ENCODE peak calls at places on chromosome 17, in five cellular contexts. Y is H9, C is GM12892, W is heart right ventricle, K is RCC 7860. B is an unnamed sample.

GRCh38 chr17:59763861-59764260 is 56.4 kb downstream of the VMP1 start:
- DNase-seq in Y (no peak), C (no peak), W (no peak), K (peak; percentile 74), B (peak; percentile 74)

GRCh38 chr17:17191346-17191792 is 14.8 kb downstream of the PLD6 start:
- DNase-seq in Y (no peak), C (no peak), W (peak; percentile 62), K (no peak), B (no peak)

GRCh38 chr17:50474523-50474922 is 4.1 kb upstream of the RSAD1 start:
- DNase-seq in Y (no peak), C (no peak), W (no peak), K (no peak), B (no peak)

GRCh38 chr17:50558955-50559614 is 1.4 kb upstream of the CACNA1G start:
- DNase-seq in Y (peak; percentile 88), C (no peak), W (no peak), K (no peak), B (no peak)

GRCh38 chr17:28896884-28897768 is at the start of gene FLOT2:
- DNase-seq in Y (peak; percentile 77), C (no peak), W (peak; percentile 47), K (no peak), B (peak; percentile 64)

GRCh38 chr17:41799366-41799765 is 12.4 kb downstream of the P3H4 start:
- DNase-seq in Y (peak; percentile 60), C (no peak), W (no peak), K (no peak), B (no peak)

GRCh38 chr17:64213995-64214507 is 49.0 kb downstream of the TEX2 start:
- DNase-seq in Y (no peak), C (no peak), W (no peak), K (peak; percentile 59), B (no peak)

GRCh38 chr17:63431939-63432804 is 13.9 kb downstream of the CYB561 start:
- DNase-seq in Y (no peak), C (no peak), W (no peak), K (no peak), B (no peak)

GRCh38 chr17:13646411-13646810 is 44.7 kb upstream of the HS3ST3A1 start:
- DNase-seq in Y (no peak), C (no peak), W (no peak), K (peak; percentile 19), B (no peak)

GRCh38 chr17:17415006-17415405 is 61.8 kb upstream of the MED9 start:
- DNase-seq in Y (no peak), C (no peak), W (no peak), K (no peak), B (no peak)

GRCh38 chr17:8647202-8647601 is 16.7 kb upstream of the MYH10 start:
- DNase-seq in Y (no peak), C (no peak), W (no peak), K (no peak), B (no peak)

GRCh38 chr17:3838206-3838605 is 7.8 kb downstream of the NCBP3 start:
- DNase-seq in Y (no peak), C (no peak), W (no peak), K (no peak), B (no peak)

GRCh38 chr17:77795685-77796084 is 162.8 kb upstream of the TNRC6C start:
- DNase-seq in Y (no peak), C (no peak), W (no peak), K (no peak), B (no peak)

GRCh38 chr17:80793851-80794267 is 197.8 kb upstream of the CHMP6 start:
- DNase-seq in Y (no peak), C (no peak), W (no peak), K (no peak), B (no peak)

GRCh38 chr17:77821114-77821513 is 137.4 kb upstream of the TNRC6C start:
- DNase-seq in Y (peak; percentile 74), C (no peak), W (peak; percentile 37), K (no peak), B (no peak)

GRCh38 chr17:11935734-11936406 is 61.4 kb downstream of the ZNF18 start:
- DNase-seq in Y (peak; percentile 78), C (no peak), W (peak; percentile 51), K (peak; percentile 23), B (no peak)

GRCh38 chr17:19747829-19748806 is at the start of gene ALDH3A1:
- DNase-seq in Y (no peak), C (no peak), W (no peak), K (no peak), B (no peak)

GRCh38 chr17:57518587-57519118 is 226.4 kb downstream of the CCDC182 start:
- DNase-seq in Y (no peak), C (no peak), W (peak; percentile 59), K (no peak), B (no peak)

GRCh38 chr17:13002761-13003453 is 14.9 kb downstream of the ELAC2 start:
- DNase-seq in Y (peak; percentile 78), C (no peak), W (peak; percentile 81), K (peak; percentile 16), B (no peak)

GRCh38 chr17:39027037-39027436 is 59.8 kb upstream of the FBXO47 start:
- DNase-seq in Y (peak; percentile 77), C (peak; percentile 36), W (peak; percentile 73), K (no peak), B (no peak)

GRCh38 chr17:78414178-78415162 is 36.0 kb downstream of the PGS1 start:
- DNase-seq in Y (no peak), C (no peak), W (no peak), K (no peak), B (no peak)